ENCODE peak calls at places on chromosomes 6 and 20, in eight cellular contexts. One of them, this sample, is unnamed.

GRCh38 chr20:17612287-17612974 is 42.6 kb downstream of the DSTN start:
- DNase-seq in neural crest cell: no peak
- DNase-seq in stomach: no peak
- DNase-seq in uterus: no peak
- DNase-seq in BJ: no peak
- DNase-seq in prostate gland: no peak
- DNase-seq in AG04450: no peak
- DNase-seq in GM13977: peak
- DNase-seq in this sample: no peak

GRCh38 chr20:25021336-25021735 is 28.8 kb upstream of the APMAP start:
- DNase-seq in uterus: no peak
- DNase-seq in neural crest cell: no peak
- DNase-seq in prostate gland: no peak
- DNase-seq in GM13977: no peak
- DNase-seq in stomach: peak
- DNase-seq in BJ: no peak
- DNase-seq in AG04450: no peak
- DNase-seq in this sample: no peak

GRCh38 chr20:34922654-34923381 is 32.8 kb downstream of the GSS start:
- DNase-seq in neural crest cell: no peak
- DNase-seq in AG04450: peak
- DNase-seq in GM13977: no peak
- DNase-seq in prostate gland: peak
- DNase-seq in uterus: no peak
- DNase-seq in stomach: peak
- DNase-seq in BJ: peak
- DNase-seq in this sample: no peak

GRCh38 chr6:169653691-169654090 is 48.1 kb downstream of the WDR27 start:
- DNase-seq in AG04450: no peak
- DNase-seq in neural crest cell: no peak
- DNase-seq in BJ: no peak
- DNase-seq in prostate gland: no peak
- DNase-seq in stomach: no peak
- DNase-seq in GM13977: no peak
- DNase-seq in uterus: no peak
- DNase-seq in this sample: no peak

GRCh38 chr20:4567172-4567571 is 154.5 kb upstream of the PRND start:
- DNase-seq in prostate gland: no peak
- DNase-seq in AG04450: no peak
- DNase-seq in GM13977: no peak
- DNase-seq in BJ: no peak
- DNase-seq in stomach: no peak
- DNase-seq in neural crest cell: no peak
- DNase-seq in uterus: no peak
- DNase-seq in this sample: no peak

GRCh38 chr6:143241110-143241509 is 180.4 kb downstream of the AIG1 start:
- DNase-seq in BJ: no peak
- DNase-seq in prostate gland: no peak
- DNase-seq in stomach: no peak
- DNase-seq in uterus: no peak
- DNase-seq in AG04450: no peak
- DNase-seq in GM13977: no peak
- DNase-seq in neural crest cell: no peak
- DNase-seq in this sample: no peak

GRCh38 chr6:125743604-125744003 is 5.8 kb upstream of the HEY2 start:
- DNase-seq in prostate gland: no peak
- DNase-seq in AG04450: no peak
- DNase-seq in neural crest cell: no peak
- DNase-seq in GM13977: no peak
- DNase-seq in stomach: no peak
- DNase-seq in uterus: no peak
- DNase-seq in BJ: no peak
- DNase-seq in this sample: no peak

GRCh38 chr20:13199279-13199678 is 21.8 kb upstream of the ISM1 start:
- DNase-seq in BJ: no peak
- DNase-seq in prostate gland: no peak
- DNase-seq in uterus: no peak
- DNase-seq in neural crest cell: no peak
- DNase-seq in GM13977: no peak
- DNase-seq in stomach: no peak
- DNase-seq in AG04450: no peak
- DNase-seq in this sample: no peak

GRCh38 chr6:148509152-148509571 is 166.5 kb downstream of the SASH1 start:
- DNase-seq in BJ: no peak
- DNase-seq in stomach: no peak
- DNase-seq in AG04450: no peak
- DNase-seq in uterus: no peak
- DNase-seq in neural crest cell: no peak
- DNase-seq in GM13977: no peak
- DNase-seq in prostate gland: no peak
- DNase-seq in this sample: no peak

GRCh38 chr20:62928246-62928939 is 2.1 kb upstream of the DIDO1 start:
- DNase-seq in uterus: no peak
- DNase-seq in prostate gland: no peak
- DNase-seq in GM13977: no peak
- DNase-seq in BJ: no peak
- DNase-seq in neural crest cell: no peak
- DNase-seq in AG04450: no peak
- DNase-seq in stomach: no peak
- DNase-seq in this sample: no peak

GRCh38 chr20:60491261-60491660 is 533.0 kb downstream of the CDH26 start:
- DNase-seq in AG04450: no peak
- DNase-seq in neural crest cell: no peak
- DNase-seq in uterus: no peak
- DNase-seq in prostate gland: no peak
- DNase-seq in GM13977: no peak
- DNase-seq in BJ: no peak
- DNase-seq in stomach: no peak
- DNase-seq in this sample: no peak

GRCh38 chr20:57570145-57570850 is 9.4 kb downstream of the PCK1 start:
- DNase-seq in stomach: no peak
- DNase-seq in GM13977: no peak
- DNase-seq in BJ: no peak
- DNase-seq in neural crest cell: no peak
- DNase-seq in AG04450: no peak
- DNase-seq in uterus: no peak
- DNase-seq in prostate gland: no peak
- DNase-seq in this sample: no peak

DNA sequence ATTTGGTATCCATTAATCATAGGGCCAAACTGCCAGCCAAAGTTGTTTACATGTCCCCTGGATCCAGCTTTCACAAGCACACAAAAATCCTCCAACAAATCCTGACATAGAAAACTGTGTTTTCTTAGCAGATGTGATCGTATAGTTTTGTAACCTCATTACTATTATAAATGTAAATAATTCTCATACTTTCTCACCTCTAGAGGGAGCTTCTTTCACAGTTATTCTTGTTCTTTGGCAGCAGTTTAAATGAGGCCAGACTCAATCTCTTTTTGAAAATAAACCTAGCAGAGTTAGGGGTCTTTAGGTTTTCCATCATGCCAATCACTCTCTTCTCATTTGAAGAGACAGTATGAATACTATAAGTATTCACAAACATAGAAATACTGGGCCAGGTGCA is 17.0 kb upstream of the ZNF318 start:
- DNase-seq in neural crest cell: no peak
- DNase-seq in uterus: no peak
- DNase-seq in AG04450: no peak
- DNase-seq in stomach: no peak
- DNase-seq in prostate gland: no peak
- DNase-seq in GM13977: no peak
- DNase-seq in BJ: no peak
- DNase-seq in this sample: no peak
- TF ChIP-seq CTCF in neural crest cell: peak
- TF ChIP-seq CTCF in uterus: no peak
- TF ChIP-seq CTCF in AG04450: peak
- TF ChIP-seq CTCF in stomach: no peak
- TF ChIP-seq CTCF in prostate gland: peak
- TF ChIP-seq CTCF in GM13977: peak
- TF ChIP-seq CTCF in BJ: no peak
- TF ChIP-seq CTCF in this sample: peak

DNA sequence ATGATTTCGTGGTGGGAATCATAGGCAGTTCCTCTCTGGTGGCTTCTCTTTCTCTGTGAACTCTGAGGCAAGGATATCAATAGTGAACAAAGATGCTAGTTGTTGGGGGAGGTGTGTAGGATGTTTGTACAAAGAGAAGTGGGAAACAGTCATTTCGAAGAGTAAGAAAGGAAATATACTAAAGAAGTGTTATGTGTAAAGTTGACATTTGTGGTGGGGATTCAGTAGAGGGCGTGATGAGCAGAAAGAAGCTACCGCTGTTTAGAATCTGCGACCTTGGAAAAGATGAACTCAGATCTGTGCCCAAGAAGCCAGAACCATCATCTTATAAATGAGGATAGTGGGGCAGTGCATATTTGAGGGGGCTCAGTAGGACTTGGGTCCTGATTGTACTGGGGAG is 11.4 kb downstream of the SLC35F1 start:
- DNase-seq in BJ: no peak
- DNase-seq in GM13977: no peak
- DNase-seq in prostate gland: no peak
- DNase-seq in neural crest cell: no peak
- DNase-seq in stomach: no peak
- DNase-seq in uterus: no peak
- DNase-seq in AG04450: no peak
- DNase-seq in this sample: no peak
- TF ChIP-seq CTCF in BJ: no peak
- TF ChIP-seq CTCF in GM13977: no peak
- TF ChIP-seq CTCF in prostate gland: no peak
- TF ChIP-seq CTCF in neural crest cell: no peak
- TF ChIP-seq CTCF in stomach: no peak
- TF ChIP-seq CTCF in uterus: no peak
- TF ChIP-seq CTCF in AG04450: no peak
- TF ChIP-seq CTCF in this sample: peak

GRCh38 chr6:133568970-133569889 is 319.7 kb upstream of the TCF21 start:
- DNase-seq in stomach: no peak
- DNase-seq in GM13977: peak
- DNase-seq in AG04450: peak
- DNase-seq in neural crest cell: no peak
- DNase-seq in BJ: peak
- DNase-seq in prostate gland: no peak
- DNase-seq in uterus: peak
- DNase-seq in this sample: no peak
- TF ChIP-seq CTCF in stomach: peak
- TF ChIP-seq CTCF in GM13977: peak
- TF ChIP-seq CTCF in AG04450: peak
- TF ChIP-seq CTCF in neural crest cell: peak
- TF ChIP-seq CTCF in BJ: peak
- TF ChIP-seq CTCF in prostate gland: peak
- TF ChIP-seq CTCF in uterus: peak
- TF ChIP-seq CTCF in this sample: peak

GRCh38 chr6:2614842-2615241 is 135.9 kb downstream of the MYLK4 start:
- DNase-seq in prostate gland: no peak
- DNase-seq in neural crest cell: no peak
- DNase-seq in stomach: no peak
- DNase-seq in GM13977: no peak
- DNase-seq in AG04450: no peak
- DNase-seq in uterus: no peak
- DNase-seq in BJ: no peak
- DNase-seq in this sample: no peak

GRCh38 chr6:2614155-2614554 is 136.6 kb downstream of the MYLK4 start:
- DNase-seq in BJ: no peak
- DNase-seq in neural crest cell: no peak
- DNase-seq in stomach: no peak
- DNase-seq in prostate gland: no peak
- DNase-seq in uterus: no peak
- DNase-seq in AG04450: no peak
- DNase-seq in GM13977: no peak
- DNase-seq in this sample: no peak

GRCh38 chr6:2608508-2608907 is 142.2 kb downstream of the MYLK4 start:
- DNase-seq in neural crest cell: no peak
- DNase-seq in AG04450: no peak
- DNase-seq in uterus: no peak
- DNase-seq in stomach: no peak
- DNase-seq in GM13977: no peak
- DNase-seq in prostate gland: no peak
- DNase-seq in BJ: no peak
- DNase-seq in this sample: no peak

GRCh38 chr6:2616796-2617195 is 133.9 kb downstream of the MYLK4 start:
- DNase-seq in neural crest cell: no peak
- DNase-seq in prostate gland: no peak
- DNase-seq in stomach: no peak
- DNase-seq in GM13977: no peak
- DNase-seq in uterus: no peak
- DNase-seq in AG04450: no peak
- DNase-seq in BJ: no peak
- DNase-seq in this sample: no peak

GRCh38 chr6:2611092-2611491 is 139.6 kb downstream of the MYLK4 start:
- DNase-seq in GM13977: no peak
- DNase-seq in prostate gland: no peak
- DNase-seq in AG04450: no peak
- DNase-seq in uterus: no peak
- DNase-seq in neural crest cell: no peak
- DNase-seq in stomach: no peak
- DNase-seq in BJ: no peak
- DNase-seq in this sample: no peak
- TF ChIP-seq CTCF in GM13977: no peak
- TF ChIP-seq CTCF in prostate gland: no peak
- TF ChIP-seq CTCF in AG04450: no peak
- TF ChIP-seq CTCF in uterus: no peak
- TF ChIP-seq CTCF in neural crest cell: no peak
- TF ChIP-seq CTCF in stomach: no peak
- TF ChIP-seq CTCF in BJ: no peak
- TF ChIP-seq CTCF in this sample: no peak

GRCh38 chr20:2631228-2631627 is 21.2 kb upstream of the NOP56 start:
- DNase-seq in BJ: no peak
- DNase-seq in prostate gland: no peak
- DNase-seq in stomach: no peak
- DNase-seq in GM13977: no peak
- DNase-seq in neural crest cell: no peak
- DNase-seq in AG04450: no peak
- DNase-seq in uterus: no peak
- DNase-seq in this sample: no peak
- TF ChIP-seq CTCF in BJ: no peak
- TF ChIP-seq CTCF in prostate gland: no peak
- TF ChIP-seq CTCF in stomach: no peak
- TF ChIP-seq CTCF in GM13977: no peak
- TF ChIP-seq CTCF in neural crest cell: no peak
- TF ChIP-seq CTCF in AG04450: no peak
- TF ChIP-seq CTCF in uterus: no peak
- TF ChIP-seq CTCF in this sample: no peak

DNA sequence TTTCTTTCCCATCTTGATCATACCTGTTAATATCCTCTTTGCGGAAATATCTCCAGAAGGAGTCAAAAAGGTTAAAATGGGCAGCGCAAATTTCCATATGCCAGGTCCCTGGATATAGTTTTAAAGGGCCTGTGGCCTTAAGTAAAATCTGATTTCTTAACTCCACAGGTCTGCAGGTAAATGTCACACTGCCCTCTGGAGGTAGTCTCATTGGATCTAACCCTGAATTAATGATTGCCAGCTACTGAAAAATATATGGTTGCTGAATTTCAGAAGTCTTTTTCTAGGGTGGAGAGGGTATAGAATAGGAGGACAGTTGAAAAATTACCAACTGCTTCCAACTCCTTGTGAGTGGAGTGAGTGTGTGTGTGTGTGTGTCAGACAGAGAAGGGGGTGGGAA is 8.5 kb downstream of the MOXD1 start:
- DNase-seq in uterus: no peak
- DNase-seq in GM13977: no peak
- DNase-seq in stomach: no peak
- DNase-seq in BJ: no peak
- DNase-seq in AG04450: no peak
- DNase-seq in neural crest cell: no peak
- DNase-seq in prostate gland: no peak
- DNase-seq in this sample: no peak
- TF ChIP-seq CTCF in uterus: no peak
- TF ChIP-seq CTCF in GM13977: peak
- TF ChIP-seq CTCF in stomach: peak
- TF ChIP-seq CTCF in BJ: no peak
- TF ChIP-seq CTCF in AG04450: peak
- TF ChIP-seq CTCF in neural crest cell: no peak
- TF ChIP-seq CTCF in prostate gland: no peak
- TF ChIP-seq CTCF in this sample: peak

GRCh38 chr6:47451162-47451561 is 26.4 kb upstream of the CD2AP start:
- DNase-seq in prostate gland: no peak
- DNase-seq in neural crest cell: no peak
- DNase-seq in BJ: no peak
- DNase-seq in stomach: no peak
- DNase-seq in AG04450: no peak
- DNase-seq in uterus: no peak
- DNase-seq in GM13977: no peak
- DNase-seq in this sample: no peak
- TF ChIP-seq CTCF in prostate gland: no peak
- TF ChIP-seq CTCF in neural crest cell: no peak
- TF ChIP-seq CTCF in BJ: no peak
- TF ChIP-seq CTCF in stomach: no peak
- TF ChIP-seq CTCF in AG04450: no peak
- TF ChIP-seq CTCF in uterus: no peak
- TF ChIP-seq CTCF in GM13977: no peak
- TF ChIP-seq CTCF in this sample: no peak

This sample was measured in D721Med.